ENCODE peak calls at places on chromosomes 16 and 17, in six cellular contexts. One of them, this sample, is unnamed.

GRCh38 chr17:14918540-14918939 is 346.6 kb downstream of the PMP22 start:
- DNase-seq in cardiac fibroblast: peak; percentile 47
- DNase-seq in A549: peak; percentile 8
- DNase-seq in body of pancreas: no peak
- DNase-seq in cardiac muscle cell: no peak
- DNase-seq in AG10803: peak; percentile 35
- DNase-seq in this sample: no peak

GRCh38 chr16:89453662-89454321 is 36.6 kb downstream of the ANKRD11 start:
- DNase-seq in A549: peak; percentile 51
- DNase-seq in cardiac muscle cell: no peak
- DNase-seq in body of pancreas: peak; percentile 70
- DNase-seq in cardiac fibroblast: peak; percentile 59
- DNase-seq in AG10803: no peak
- DNase-seq in this sample: no peak

GRCh38 chr16:81650982-81651562 is 128.0 kb upstream of the PLCG2 start:
- DNase-seq in cardiac muscle cell: peak; percentile 86
- DNase-seq in body of pancreas: peak; percentile 34
- DNase-seq in cardiac fibroblast: peak; percentile 36
- DNase-seq in A549: no peak
- DNase-seq in AG10803: no peak
- DNase-seq in this sample: no peak

GRCh38 chr16:66977341-66978113 is 10.9 kb upstream of the CES4A start:
- DNase-seq in AG10803: peak; percentile 81
- DNase-seq in A549: peak; percentile 87
- DNase-seq in cardiac fibroblast: peak; percentile 87
- DNase-seq in body of pancreas: peak; percentile 93
- DNase-seq in cardiac muscle cell: peak; percentile 89
- DNase-seq in this sample: peak; percentile 49

GRCh38 chr17:61408151-61409041 is 8.8 kb downstream of the TBX2 start:
- DNase-seq in cardiac muscle cell: no peak
- DNase-seq in A549: no peak
- DNase-seq in AG10803: no peak
- DNase-seq in cardiac fibroblast: peak; percentile 57
- DNase-seq in body of pancreas: no peak
- DNase-seq in this sample: no peak

GRCh38 chr17:77681820-77682219 is 276.7 kb upstream of the TNRC6C start:
- DNase-seq in cardiac muscle cell: no peak
- DNase-seq in A549: no peak
- DNase-seq in cardiac fibroblast: no peak
- DNase-seq in body of pancreas: peak; percentile 25
- DNase-seq in AG10803: no peak
- DNase-seq in this sample: peak; percentile 3

GRCh38 chr17:29977836-29978235 is 36.4 kb downstream of the EFCAB5 start:
- DNase-seq in cardiac fibroblast: peak; percentile 74
- DNase-seq in AG10803: peak; percentile 89
- DNase-seq in A549: peak; percentile 51
- DNase-seq in body of pancreas: no peak
- DNase-seq in cardiac muscle cell: no peak
- DNase-seq in this sample: no peak

GRCh38 chr16:88701541-88702363 is 4.5 kb downstream of the RNF166 start:
- DNase-seq in A549: no peak
- DNase-seq in body of pancreas: no peak
- DNase-seq in AG10803: no peak
- DNase-seq in cardiac muscle cell: no peak
- DNase-seq in cardiac fibroblast: no peak
- DNase-seq in this sample: no peak

GRCh38 chr17:48215583-48216139 is 108.1 kb downstream of the SNX11 start:
- DNase-seq in cardiac muscle cell: no peak
- DNase-seq in AG10803: peak; percentile 46
- DNase-seq in A549: peak; percentile 80
- DNase-seq in cardiac fibroblast: peak; percentile 65
- DNase-seq in body of pancreas: no peak
- DNase-seq in this sample: peak; percentile 18

GRCh38 chr16:87761020-87761506 is 4.7 kb downstream of the KLHDC4 start:
- DNase-seq in A549: no peak
- DNase-seq in AG10803: no peak
- DNase-seq in body of pancreas: no peak
- DNase-seq in cardiac fibroblast: no peak
- DNase-seq in cardiac muscle cell: no peak
- DNase-seq in this sample: no peak

GRCh38 chr17:4978720-4979119 is 8.8 kb downstream of the CAMTA2 start:
- DNase-seq in AG10803: no peak
- DNase-seq in cardiac fibroblast: no peak
- DNase-seq in A549: no peak
- DNase-seq in cardiac muscle cell: no peak
- DNase-seq in body of pancreas: no peak
- DNase-seq in this sample: no peak

GRCh38 chr17:44308320-44308818 is at the start of gene RUNDC3A:
- DNase-seq in cardiac fibroblast: peak; percentile 64
- DNase-seq in body of pancreas: peak; percentile 89
- DNase-seq in A549: peak; percentile 80
- DNase-seq in AG10803: peak; percentile 68
- DNase-seq in cardiac muscle cell: peak; percentile 94
- DNase-seq in this sample: peak; percentile 35

GRCh38 chr17:73380439-73381106 is 68.8 kb upstream of the CDC42EP4 start:
- DNase-seq in cardiac muscle cell: no peak
- DNase-seq in cardiac fibroblast: no peak
- DNase-seq in AG10803: no peak
- DNase-seq in A549: no peak
- DNase-seq in body of pancreas: no peak
- DNase-seq in this sample: no peak

GRCh38 chr16:66476328-66477027 is 49.4 kb downstream of the BEAN1 start:
- DNase-seq in A549: peak; percentile 25
- DNase-seq in cardiac muscle cell: no peak
- DNase-seq in cardiac fibroblast: no peak
- DNase-seq in AG10803: no peak
- DNase-seq in body of pancreas: peak; percentile 37
- DNase-seq in this sample: no peak

GRCh38 chr17:5047446-5047845 is 12.2 kb upstream of the SLC52A1 start:
- DNase-seq in A549: no peak
- DNase-seq in body of pancreas: no peak
- DNase-seq in cardiac fibroblast: no peak
- DNase-seq in AG10803: peak; percentile 49
- DNase-seq in cardiac muscle cell: no peak
- DNase-seq in this sample: no peak

GRCh38 chr16:65727534-65728137 is 605.8 kb upstream of the CDH11 start:
- DNase-seq in AG10803: no peak
- DNase-seq in cardiac fibroblast: no peak
- DNase-seq in cardiac muscle cell: no peak
- DNase-seq in body of pancreas: no peak
- DNase-seq in A549: no peak
- DNase-seq in this sample: no peak

GRCh38 chr17:59437766-59438165 is 106.3 kb downstream of the YPEL2 start:
- DNase-seq in AG10803: no peak
- DNase-seq in body of pancreas: no peak
- DNase-seq in cardiac muscle cell: no peak
- DNase-seq in A549: no peak
- DNase-seq in cardiac fibroblast: no peak
- DNase-seq in this sample: no peak

GRCh38 chr16:27950488-27950887 is 113.0 kb downstream of the GSG1L start:
- DNase-seq in cardiac muscle cell: no peak
- DNase-seq in body of pancreas: no peak
- DNase-seq in cardiac fibroblast: no peak
- DNase-seq in AG10803: no peak
- DNase-seq in A549: no peak
- DNase-seq in this sample: no peak

GRCh38 chr16:62036101-62036806 is at the start of gene CDH8:
- DNase-seq in AG10803: peak; percentile 23
- DNase-seq in body of pancreas: no peak
- DNase-seq in cardiac muscle cell: peak; percentile 80
- DNase-seq in A549: no peak
- DNase-seq in cardiac fibroblast: peak; percentile 14
- DNase-seq in this sample: no peak

GRCh38 chr16:80569440-80570105 is 28.8 kb downstream of the DYNLRB2 start:
- DNase-seq in A549: peak; percentile 8
- DNase-seq in cardiac fibroblast: peak; percentile 36
- DNase-seq in body of pancreas: no peak
- DNase-seq in AG10803: peak; percentile 5
- DNase-seq in cardiac muscle cell: no peak
- DNase-seq in this sample: peak; percentile 22

GRCh38 chr17:67280279-67280678 is 35.3 kb upstream of the HELZ start:
- DNase-seq in A549: no peak
- DNase-seq in cardiac muscle cell: no peak
- DNase-seq in AG10803: no peak
- DNase-seq in cardiac fibroblast: peak; percentile 26
- DNase-seq in body of pancreas: peak; percentile 9
- DNase-seq in this sample: no peak

GRCh38 chr16:79366635-79367034 is 233.9 kb downstream of the MAF start:
- DNase-seq in AG10803: no peak
- DNase-seq in cardiac muscle cell: no peak
- DNase-seq in cardiac fibroblast: no peak
- DNase-seq in body of pancreas: no peak
- DNase-seq in A549: no peak
- DNase-seq in this sample: no peak

GRCh38 chr16:12120331-12120981 is 143.9 kb downstream of the SNX29 start:
- DNase-seq in body of pancreas: no peak
- DNase-seq in cardiac muscle cell: no peak
- DNase-seq in A549: no peak
- DNase-seq in AG10803: peak; percentile 53
- DNase-seq in cardiac fibroblast: peak; percentile 92
- DNase-seq in this sample: peak; percentile 29

GRCh38 chr17:65576939-65577338 is 15.5 kb upstream of the AXIN2 start:
- DNase-seq in A549: no peak
- DNase-seq in cardiac fibroblast: no peak
- DNase-seq in AG10803: no peak
- DNase-seq in body of pancreas: no peak
- DNase-seq in cardiac muscle cell: no peak
- DNase-seq in this sample: no peak

GRCh38 chr16:71895679-71896385 is 501 bp downstream of the IST1 start:
- DNase-seq in cardiac muscle cell: peak; percentile 39
- DNase-seq in body of pancreas: peak; percentile 33
- DNase-seq in AG10803: peak; percentile 61
- DNase-seq in cardiac fibroblast: peak; percentile 58
- DNase-seq in A549: peak; percentile 63
- DNase-seq in this sample: no peak

GRCh38 chr17:53142890-53143289 is 679.8 kb upstream of the KIF2B start:
- DNase-seq in AG10803: no peak
- DNase-seq in A549: peak; percentile 41
- DNase-seq in body of pancreas: no peak
- DNase-seq in cardiac muscle cell: peak; percentile 43
- DNase-seq in cardiac fibroblast: no peak
- DNase-seq in this sample: no peak

GRCh38 chr17:76178124-76178523 is 37.1 kb upstream of the FOXJ1 start:
- DNase-seq in body of pancreas: no peak
- DNase-seq in cardiac muscle cell: no peak
- DNase-seq in A549: no peak
- DNase-seq in cardiac fibroblast: no peak
- DNase-seq in AG10803: no peak
- DNase-seq in this sample: no peak

GRCh38 chr17:76176701-76177574 is 35.9 kb upstream of the FOXJ1 start:
- DNase-seq in body of pancreas: no peak
- DNase-seq in A549: no peak
- DNase-seq in AG10803: no peak
- DNase-seq in cardiac fibroblast: no peak
- DNase-seq in cardiac muscle cell: no peak
- DNase-seq in this sample: no peak

GRCh38 chr17:76184266-76184665 is 43.2 kb upstream of the FOXJ1 start:
- DNase-seq in body of pancreas: no peak
- DNase-seq in A549: no peak
- DNase-seq in AG10803: no peak
- DNase-seq in cardiac fibroblast: no peak
- DNase-seq in cardiac muscle cell: no peak
- DNase-seq in this sample: no peak

GRCh38 chr17:76182016-76182764 is 41.1 kb upstream of the FOXJ1 start:
- DNase-seq in cardiac muscle cell: peak; percentile 83
- DNase-seq in AG10803: peak; percentile 85
- DNase-seq in cardiac fibroblast: peak; percentile 95
- DNase-seq in body of pancreas: peak; percentile 91
- DNase-seq in A549: peak; percentile 96
- DNase-seq in this sample: peak; percentile 74

GRCh38 chr17:76179496-76180467 is 38.7 kb upstream of the FOXJ1 start:
- DNase-seq in AG10803: peak; percentile 29
- DNase-seq in A549: peak; percentile 40
- DNase-seq in cardiac fibroblast: peak; percentile 56
- DNase-seq in body of pancreas: no peak
- DNase-seq in cardiac muscle cell: no peak
- DNase-seq in this sample: no peak
- TF ChIP-seq CTCF in AG10803: no peak
- TF ChIP-seq CTCF in A549: no peak
- TF ChIP-seq CTCF in cardiac fibroblast: peak; percentile 38
- TF ChIP-seq CTCF in body of pancreas: no peak
- TF ChIP-seq CTCF in cardiac muscle cell: peak; percentile 13
- TF ChIP-seq CTCF in this sample: no peak

DNA sequence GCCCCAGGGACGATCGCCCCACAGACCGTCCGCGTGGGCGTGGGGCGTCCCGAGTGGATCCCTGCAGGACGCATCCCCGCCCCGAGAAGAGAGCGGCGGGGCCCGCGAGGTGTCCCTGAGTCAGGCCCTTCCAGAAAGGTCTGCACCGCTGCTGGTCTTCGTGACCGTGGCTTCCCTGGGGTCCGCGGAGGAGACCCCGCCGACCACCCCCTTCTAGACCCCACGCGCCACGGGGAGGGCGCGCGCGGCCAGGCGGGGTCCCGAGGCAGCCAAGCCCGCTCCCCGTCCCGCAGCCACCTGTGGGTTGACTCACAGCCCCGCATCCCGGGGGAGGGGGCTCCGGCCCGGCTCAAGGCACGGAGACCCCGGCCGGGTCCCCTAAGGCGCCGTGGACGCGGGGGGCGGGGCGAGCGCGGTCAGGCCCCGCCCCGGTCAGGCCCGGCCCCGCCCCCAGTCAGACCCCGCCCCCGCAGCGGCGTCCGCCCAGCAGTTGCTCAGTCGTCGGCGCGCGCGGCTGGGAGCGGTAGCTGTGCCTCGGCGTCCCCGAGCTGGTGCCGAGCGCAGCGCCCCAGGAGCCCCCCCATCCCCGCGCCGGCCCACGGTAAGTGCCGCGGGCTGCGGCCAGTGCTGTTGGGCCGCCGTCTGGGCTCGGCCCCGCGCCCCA is at the start of gene BAIAP3:
- DNase-seq in AG10803: no peak
- DNase-seq in cardiac fibroblast: peak; percentile 29
- DNase-seq in cardiac muscle cell: peak; percentile 52
- DNase-seq in A549: peak; percentile 51
- DNase-seq in body of pancreas: peak; percentile 55
- DNase-seq in this sample: no peak
- H3K4me3 ChIP-seq in AG10803: no peak within 1 kb of the TSS
- H3K4me3 ChIP-seq in cardiac fibroblast: peak within 1 kb of the TSS; percentile 8
- H3K4me3 ChIP-seq in cardiac muscle cell: peak within 1 kb of the TSS; percentile 16
- H3K4me3 ChIP-seq in A549: peak within 1 kb of the TSS; percentile 56
- H3K4me3 ChIP-seq in body of pancreas: no peak within 1 kb of the TSS
- H3K4me3 ChIP-seq in this sample: no peak within 1 kb of the TSS

GRCh38 chr17:6420173-6420641 is 14.7 kb downstream of the AIPL1 start:
- DNase-seq in AG10803: no peak
- DNase-seq in cardiac muscle cell: peak; percentile 25
- DNase-seq in body of pancreas: peak; percentile 28
- DNase-seq in cardiac fibroblast: peak; percentile 39
- DNase-seq in A549: peak; percentile 44
- DNase-seq in this sample: no peak
- TF ChIP-seq CTCF in AG10803: peak; percentile 34
- TF ChIP-seq CTCF in cardiac muscle cell: peak; percentile 42
- TF ChIP-seq CTCF in body of pancreas: no peak
- TF ChIP-seq CTCF in cardiac fibroblast: peak; percentile 70
- TF ChIP-seq CTCF in A549: peak; percentile 40
- TF ChIP-seq CTCF in this sample: peak; percentile 41

DNA sequence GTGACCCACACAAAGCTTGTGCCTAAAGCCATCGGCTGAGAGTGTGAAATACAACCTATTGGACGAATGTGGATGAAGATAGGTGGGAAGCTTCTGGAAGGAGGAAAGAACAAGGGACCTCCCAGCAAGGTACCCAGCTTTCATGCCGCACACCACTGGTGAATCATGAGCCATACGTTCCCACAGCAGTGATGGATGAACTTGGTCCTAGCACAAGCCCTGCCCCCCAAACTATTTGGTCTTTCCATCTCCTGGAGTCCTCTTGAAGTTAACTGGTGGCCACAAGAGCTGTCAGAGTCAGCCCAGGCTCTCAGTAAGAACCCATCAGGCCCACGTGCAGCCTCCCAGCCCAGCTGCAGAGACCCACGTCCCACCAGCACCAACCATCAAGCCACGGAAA is 102.8 kb downstream of the ZFHX3 start:
- DNase-seq in body of pancreas: no peak
- DNase-seq in cardiac fibroblast: no peak
- DNase-seq in A549: no peak
- DNase-seq in cardiac muscle cell: no peak
- DNase-seq in AG10803: no peak
- DNase-seq in this sample: no peak
- H3K4me3 ChIP-seq in body of pancreas: no peak overlapping the region
- H3K4me3 ChIP-seq in cardiac fibroblast: no peak overlapping the region
- H3K4me3 ChIP-seq in A549: no peak overlapping the region
- H3K4me3 ChIP-seq in cardiac muscle cell: no peak overlapping the region
- H3K4me3 ChIP-seq in AG10803: no peak overlapping the region
- H3K4me3 ChIP-seq in this sample: no peak overlapping the region